ENCODE peak calls at places on chromosomes 3 and 15, in eight cellular contexts. One of them, this sample, is unnamed. For H3K9me3 and H3K4me1, the result is how much of the 10 kb centered on the place peaks cover.

GRCh38 chr15:100211855-100212850 is 129.6 kb downstream of the ADAMTS17 start:
- DNase-seq in tibial nerve: no peak
- DNase-seq in OCI-LY7: no peak
- DNase-seq in CD8-positive, alpha-beta T cell: no peak
- DNase-seq in Peyer's patch: peak
- DNase-seq in osteoblast: no peak
- DNase-seq in small intestine: peak
- DNase-seq in lung: no peak
- DNase-seq in this sample: no peak

GRCh38 chr3:107690522-107691138 is 167.9 kb downstream of the BBX start:
- DNase-seq in CD8-positive, alpha-beta T cell: no peak
- DNase-seq in small intestine: peak
- DNase-seq in osteoblast: peak
- DNase-seq in Peyer's patch: no peak
- DNase-seq in tibial nerve: peak
- DNase-seq in lung: no peak
- DNase-seq in OCI-LY7: peak
- DNase-seq in this sample: peak

GRCh38 chr3:53163459-53164387 is 2.7 kb downstream of the PRKCD start:
- DNase-seq in Peyer's patch: no peak
- DNase-seq in small intestine: no peak
- DNase-seq in CD8-positive, alpha-beta T cell: no peak
- DNase-seq in osteoblast: peak
- DNase-seq in tibial nerve: no peak
- DNase-seq in lung: no peak
- DNase-seq in OCI-LY7: peak
- DNase-seq in this sample: peak

GRCh38 chr3:111619833-111620232 is 24.7 kb upstream of the ZBED2 start:
- DNase-seq in OCI-LY7: no peak
- DNase-seq in Peyer's patch: no peak
- DNase-seq in tibial nerve: no peak
- DNase-seq in osteoblast: no peak
- DNase-seq in small intestine: no peak
- DNase-seq in CD8-positive, alpha-beta T cell: no peak
- DNase-seq in lung: no peak
- DNase-seq in this sample: no peak

GRCh38 chr15:29821416-29822099 is 710 bp downstream of the TJP1 start:
- DNase-seq in Peyer's patch: peak
- DNase-seq in tibial nerve: peak
- DNase-seq in OCI-LY7: no peak
- DNase-seq in CD8-positive, alpha-beta T cell: no peak
- DNase-seq in lung: peak
- DNase-seq in osteoblast: peak
- DNase-seq in small intestine: peak
- DNase-seq in this sample: peak

GRCh38 chr15:62365795-62366442 is 200.8 kb upstream of the C2CD4B start:
- DNase-seq in tibial nerve: no peak
- DNase-seq in small intestine: peak
- DNase-seq in osteoblast: no peak
- DNase-seq in Peyer's patch: no peak
- DNase-seq in lung: no peak
- DNase-seq in CD8-positive, alpha-beta T cell: no peak
- DNase-seq in OCI-LY7: no peak
- DNase-seq in this sample: no peak

GRCh38 chr3:134772591-134772990 is 22.5 kb upstream of the EPHB1 start:
- DNase-seq in tibial nerve: no peak
- DNase-seq in small intestine: no peak
- DNase-seq in lung: peak
- DNase-seq in Peyer's patch: no peak
- DNase-seq in OCI-LY7: no peak
- DNase-seq in CD8-positive, alpha-beta T cell: no peak
- DNase-seq in osteoblast: no peak
- DNase-seq in this sample: no peak

GRCh38 chr15:31303434-31304073 is 23.1 kb upstream of the KLF13 start:
- DNase-seq in OCI-LY7: peak
- DNase-seq in Peyer's patch: peak
- DNase-seq in lung: peak
- DNase-seq in small intestine: no peak
- DNase-seq in tibial nerve: no peak
- DNase-seq in osteoblast: peak
- DNase-seq in CD8-positive, alpha-beta T cell: no peak
- DNase-seq in this sample: no peak

GRCh38 chr3:141489184-141489583 is 2.4 kb downstream of the RASA2 start:
- DNase-seq in Peyer's patch: no peak
- DNase-seq in small intestine: no peak
- DNase-seq in OCI-LY7: peak
- DNase-seq in tibial nerve: no peak
- DNase-seq in CD8-positive, alpha-beta T cell: no peak
- DNase-seq in osteoblast: no peak
- DNase-seq in lung: no peak
- DNase-seq in this sample: no peak

GRCh38 chr3:117998071-117998470 is 1036.6 kb downstream of the IGSF11 start:
- DNase-seq in small intestine: no peak
- DNase-seq in lung: no peak
- DNase-seq in osteoblast: peak
- DNase-seq in OCI-LY7: no peak
- DNase-seq in tibial nerve: no peak
- DNase-seq in CD8-positive, alpha-beta T cell: no peak
- DNase-seq in Peyer's patch: no peak
- DNase-seq in this sample: peak

GRCh38 chr3:150050510-150050909 is 79.8 kb upstream of the PFN2 start:
- DNase-seq in Peyer's patch: no peak
- DNase-seq in CD8-positive, alpha-beta T cell: no peak
- DNase-seq in OCI-LY7: no peak
- DNase-seq in lung: no peak
- DNase-seq in osteoblast: no peak
- DNase-seq in small intestine: no peak
- DNase-seq in tibial nerve: no peak
- DNase-seq in this sample: no peak

GRCh38 chr15:45023659-45024320 is 795 bp downstream of the SORD start:
- DNase-seq in CD8-positive, alpha-beta T cell: no peak
- DNase-seq in small intestine: peak
- DNase-seq in osteoblast: peak
- DNase-seq in tibial nerve: no peak
- DNase-seq in OCI-LY7: peak
- DNase-seq in lung: no peak
- DNase-seq in Peyer's patch: no peak
- DNase-seq in this sample: peak

GRCh38 chr3:64796597-64796996 is 108.8 kb upstream of the ADAMTS9 start:
- DNase-seq in osteoblast: no peak
- DNase-seq in small intestine: no peak
- DNase-seq in Peyer's patch: no peak
- DNase-seq in OCI-LY7: no peak
- DNase-seq in lung: no peak
- DNase-seq in CD8-positive, alpha-beta T cell: no peak
- DNase-seq in tibial nerve: no peak
- DNase-seq in this sample: no peak

GRCh38 chr3:124456506-124456905 is 273.7 kb upstream of the UMPS start:
- DNase-seq in tibial nerve: no peak
- DNase-seq in lung: no peak
- DNase-seq in Peyer's patch: no peak
- DNase-seq in CD8-positive, alpha-beta T cell: no peak
- DNase-seq in osteoblast: no peak
- DNase-seq in OCI-LY7: no peak
- DNase-seq in small intestine: no peak
- DNase-seq in this sample: no peak

GRCh38 chr15:51737538-51738305 is at the start of gene LYSMD2:
- DNase-seq in osteoblast: peak
- DNase-seq in CD8-positive, alpha-beta T cell: peak
- DNase-seq in Peyer's patch: peak
- DNase-seq in tibial nerve: peak
- DNase-seq in small intestine: peak
- DNase-seq in OCI-LY7: peak
- DNase-seq in lung: peak
- DNase-seq in this sample: peak

GRCh38 chr3:123385072-123385471 is 63.8 kb downstream of the ADCY5 start:
- DNase-seq in tibial nerve: no peak
- DNase-seq in CD8-positive, alpha-beta T cell: no peak
- DNase-seq in osteoblast: no peak
- DNase-seq in small intestine: no peak
- DNase-seq in Peyer's patch: no peak
- DNase-seq in lung: no peak
- DNase-seq in OCI-LY7: no peak
- DNase-seq in this sample: no peak

GRCh38 chr15:39784125-39784524 is 1.5 kb upstream of the FSIP1 start:
- DNase-seq in small intestine: no peak
- DNase-seq in osteoblast: no peak
- DNase-seq in lung: no peak
- DNase-seq in CD8-positive, alpha-beta T cell: no peak
- DNase-seq in OCI-LY7: no peak
- DNase-seq in Peyer's patch: no peak
- DNase-seq in tibial nerve: no peak
- DNase-seq in this sample: peak

GRCh38 chr3:43411429-43411828 is 125.1 kb downstream of the SNRK start:
- DNase-seq in OCI-LY7: no peak
- DNase-seq in osteoblast: no peak
- DNase-seq in CD8-positive, alpha-beta T cell: no peak
- DNase-seq in tibial nerve: no peak
- DNase-seq in small intestine: no peak
- DNase-seq in lung: no peak
- DNase-seq in Peyer's patch: no peak
- DNase-seq in this sample: peak

DNA sequence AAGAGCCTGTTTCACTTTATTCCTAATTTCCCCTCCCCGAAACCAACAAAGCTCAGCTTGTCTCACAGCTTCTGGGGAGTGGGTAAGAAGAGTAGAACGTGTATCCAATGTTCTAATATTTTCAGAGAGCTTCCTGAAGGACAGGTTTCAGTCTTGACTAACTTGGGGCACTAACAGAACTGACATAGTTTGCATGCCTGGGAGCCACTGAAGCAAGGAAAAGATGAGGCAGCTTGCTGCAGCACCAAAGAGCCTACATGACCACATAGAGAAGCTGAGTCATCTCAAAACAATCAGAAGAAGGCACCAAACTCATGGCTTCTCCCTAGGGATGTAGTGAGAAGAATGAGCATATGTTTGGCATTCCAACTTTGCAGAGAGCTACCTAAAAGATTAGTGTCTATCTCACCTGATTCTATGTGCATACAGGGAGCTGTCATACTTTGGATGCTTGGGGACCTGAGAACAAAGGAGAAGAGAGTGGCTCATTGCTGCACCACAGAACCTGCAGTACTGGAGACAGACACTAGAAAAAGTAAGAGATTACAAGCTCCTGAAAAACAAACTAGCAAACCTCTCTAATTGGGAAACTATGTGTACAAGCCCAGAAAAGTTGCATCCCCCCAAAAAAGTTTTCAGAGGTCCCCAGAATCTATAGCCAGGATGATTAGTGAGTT is 86.9 kb downstream of the DCLK3 start:
- DNase-seq in Peyer's patch: no peak
- DNase-seq in OCI-LY7: no peak
- DNase-seq in CD8-positive, alpha-beta T cell: no peak
- DNase-seq in lung: no peak
- DNase-seq in osteoblast: peak
- DNase-seq in tibial nerve: no peak
- DNase-seq in small intestine: no peak
- DNase-seq in this sample: peak
- H3K9me3 ChIP-seq in Peyer's patch: under half
- H3K9me3 ChIP-seq in OCI-LY7: under half
- H3K9me3 ChIP-seq in CD8-positive, alpha-beta T cell: under half
- H3K9me3 ChIP-seq in lung: under half
- H3K9me3 ChIP-seq in osteoblast: under half
- H3K9me3 ChIP-seq in tibial nerve: under half
- H3K9me3 ChIP-seq in small intestine: under half
- H3K9me3 ChIP-seq in this sample: under half

DNA sequence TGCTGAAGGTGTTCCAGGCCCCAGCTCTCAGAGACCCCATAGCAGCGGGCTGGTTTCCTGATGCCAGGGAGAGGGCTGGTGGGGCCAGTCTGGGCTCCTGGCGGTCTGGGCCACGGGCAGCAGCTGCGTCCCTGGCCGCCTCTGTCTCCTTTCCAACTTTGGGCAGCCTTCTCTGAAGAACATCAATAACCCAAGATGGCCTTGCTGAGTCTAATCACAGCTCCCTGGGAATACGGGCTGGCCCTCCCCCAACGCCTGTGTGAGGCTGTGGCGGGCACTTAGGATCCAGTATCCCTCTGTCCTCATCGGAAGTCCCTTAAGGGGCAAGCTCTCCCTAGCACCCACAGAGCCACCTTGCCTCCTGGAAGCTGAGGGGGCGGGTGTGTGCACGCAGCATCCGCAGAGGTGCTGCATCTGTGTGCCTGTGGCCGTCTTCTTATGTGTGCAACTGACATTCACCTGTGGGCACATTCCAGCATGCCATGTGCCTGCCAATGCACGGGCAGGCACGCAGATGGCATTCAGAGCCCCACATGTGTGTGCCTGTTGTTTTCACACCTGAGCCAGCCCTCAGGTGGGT is 2.1 kb downstream of the ATP2B2 start:
- DNase-seq in Peyer's patch: no peak
- DNase-seq in lung: no peak
- DNase-seq in CD8-positive, alpha-beta T cell: no peak
- DNase-seq in OCI-LY7: no peak
- DNase-seq in osteoblast: no peak
- DNase-seq in small intestine: no peak
- DNase-seq in tibial nerve: no peak
- DNase-seq in this sample: no peak
- H3K4me3 ChIP-seq in Peyer's patch: no peak
- H3K4me3 ChIP-seq in lung: no peak
- H3K4me3 ChIP-seq in CD8-positive, alpha-beta T cell: no peak
- H3K4me3 ChIP-seq in OCI-LY7: no peak
- H3K4me3 ChIP-seq in osteoblast: no peak
- H3K4me3 ChIP-seq in small intestine: no peak
- H3K4me3 ChIP-seq in tibial nerve: no peak
- H3K4me3 ChIP-seq in this sample: no peak

GRCh38 chr3:10423171-10423882 is 82.1 kb downstream of the ATP2B2 start:
- DNase-seq in OCI-LY7: no peak
- DNase-seq in Peyer's patch: no peak
- DNase-seq in small intestine: no peak
- DNase-seq in CD8-positive, alpha-beta T cell: no peak
- DNase-seq in lung: no peak
- DNase-seq in tibial nerve: no peak
- DNase-seq in osteoblast: no peak
- DNase-seq in this sample: no peak
- H3K4me1 ChIP-seq in OCI-LY7: under half
- H3K4me1 ChIP-seq in Peyer's patch: under half
- H3K4me1 ChIP-seq in small intestine: under half
- H3K4me1 ChIP-seq in CD8-positive, alpha-beta T cell: under half
- H3K4me1 ChIP-seq in lung: under half
- H3K4me1 ChIP-seq in tibial nerve: under half
- H3K4me1 ChIP-seq in osteoblast: under half
- H3K4me1 ChIP-seq in this sample: under half

GRCh38 chr3:104578558-104578957 is 788.2 kb upstream of the ALCAM start:
- DNase-seq in osteoblast: no peak
- DNase-seq in Peyer's patch: no peak
- DNase-seq in OCI-LY7: peak
- DNase-seq in CD8-positive, alpha-beta T cell: no peak
- DNase-seq in small intestine: no peak
- DNase-seq in lung: no peak
- DNase-seq in tibial nerve: no peak
- DNase-seq in this sample: no peak

DNA sequence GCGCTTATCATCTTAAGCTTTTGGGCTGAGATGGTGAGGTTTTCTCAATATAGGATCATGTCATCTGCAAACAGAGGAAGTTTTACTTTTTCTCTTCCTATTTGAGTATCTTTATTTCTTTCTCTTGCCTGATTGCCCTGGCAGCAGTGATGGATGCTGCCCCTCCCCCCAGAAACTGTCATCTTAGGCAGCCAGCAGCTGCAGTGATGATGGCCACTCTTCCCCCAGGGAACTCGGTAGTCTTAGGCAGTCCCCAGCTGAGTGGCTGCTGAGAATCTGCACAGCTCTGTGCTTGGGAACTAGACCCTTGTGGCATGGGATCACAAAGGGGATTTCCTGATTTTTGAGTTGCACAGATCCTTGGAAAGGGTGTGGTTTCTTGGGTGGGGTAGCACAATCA is 791.1 kb upstream of the ALCAM start:
- DNase-seq in Peyer's patch: no peak
- DNase-seq in lung: no peak
- DNase-seq in osteoblast: no peak
- DNase-seq in tibial nerve: no peak
- DNase-seq in small intestine: no peak
- DNase-seq in CD8-positive, alpha-beta T cell: no peak
- DNase-seq in OCI-LY7: no peak
- DNase-seq in this sample: no peak
- H3K9me3 ChIP-seq in Peyer's patch: under half
- H3K9me3 ChIP-seq in lung: under half
- H3K9me3 ChIP-seq in osteoblast: under half
- H3K9me3 ChIP-seq in tibial nerve: under half
- H3K9me3 ChIP-seq in small intestine: under half
- H3K9me3 ChIP-seq in CD8-positive, alpha-beta T cell: under half
- H3K9me3 ChIP-seq in OCI-LY7: under half
- H3K9me3 ChIP-seq in this sample: under half

This sample was measured in adipocyte.